ENCODE peak calls at places on chromosomes 4 and X, in five cellular contexts. M is osteocyte, L is foreskin keratinocyte, W is amygdala, X is T1000. R is an unnamed sample.

GRCh38 chr4:186725422-186726149 is 1.9 kb upstream of the FAT1 start:
- DNase-seq in M (peak), L (peak), W (peak), X (peak), R (no peak)

GRCh38 chr4:174190832-174191500 is 92.5 kb downstream of the FBXO8 start:
- DNase-seq in M (no peak), L (no peak), W (no peak), X (no peak), R (no peak)

GRCh38 chr4:168021666-168022065 is 70.7 kb upstream of the ANXA10 start:
- DNase-seq in M (no peak), L (peak), W (no peak), X (no peak), R (no peak)

GRCh38 chr4:54169176-54169575 is 59.9 kb upstream of the PDGFRA start:
- DNase-seq in M (no peak), L (no peak), W (no peak), X (peak), R (no peak)

GRCh38 chr4:34972189-34972588 is 1272.1 kb downstream of the ARAP2 start:
- DNase-seq in M (no peak), L (peak), W (no peak), X (no peak), R (no peak)

GRCh38 chrX:68584221-68584620 is 63.2 kb upstream of the STARD8 start:
- DNase-seq in M (no peak), L (no peak), W (no peak), X (no peak), R (no peak)

GRCh38 chr4:172188248-172188976 is 375.2 kb downstream of the GALNTL6 start:
- DNase-seq in M (no peak), L (no peak), W (no peak), X (no peak), R (no peak)

GRCh38 chr4:8255698-8256441 is 13.7 kb upstream of the HTRA3 start:
- DNase-seq in M (no peak), L (no peak), W (no peak), X (no peak), R (no peak)

GRCh38 chr4:41532336-41532735 is 5.6 kb upstream of the LIMCH1 start:
- DNase-seq in M (no peak), L (no peak), W (no peak), X (no peak), R (no peak)

GRCh38 chrX:43958529-43958928 is 14.7 kb downstream of the NDP start:
- DNase-seq in M (no peak), L (peak), W (peak), X (peak), R (no peak)

GRCh38 chrX:139121616-139122286 is 408.8 kb upstream of the F9 start:
- DNase-seq in M (no peak), L (no peak), W (no peak), X (no peak), R (no peak)

GRCh38 chrX:78712381-78712780 is 35.1 kb upstream of the LPAR4 start:
- DNase-seq in M (no peak), L (no peak), W (no peak), X (no peak), R (no peak)

GRCh38 chr4:184821242-184821641 is 4.5 kb downstream of the ACSL1 start:
- DNase-seq in M (no peak), L (no peak), W (no peak), X (no peak), R (no peak)